ENCODE peak calls at places on chromosome 14, in four cellular contexts. Y is ovary, I is heart right ventricle, W is K562. N is an unnamed sample.
A peak's percentile ranks its signal among the peaks of the same experiment; 100 is the strongest.

GRCh38 chr14:77355811-77356210 is 21.1 kb downstream of the TMED8 start:
- DNase-seq in I (no peak), Y (no peak), W (no peak), N (no peak)

GRCh38 chr14:105139212-105139825 is 29.3 kb downstream of the JAG2 start:
- DNase-seq in I (no peak), W (no peak), Y (no peak), N (peak; percentile 40)

GRCh38 chr14:100890451-100890850 is 13.1 kb downstream of the RTL1 start:
- DNase-seq in W (no peak), I (no peak), Y (peak; percentile 14), N (peak; percentile 27)

GRCh38 chr14:54642950-54643695 is 76.2 kb downstream of the SAMD4A start:
- DNase-seq in Y (no peak), I (no peak), W (no peak), N (no peak)

GRCh38 chr14:26163761-26164160 is 434.1 kb downstream of the NOVA1 start:
- DNase-seq in Y (no peak), I (no peak), W (no peak), N (no peak)

GRCh38 chr14:83463500-83464098 is 1929.9 kb upstream of the SEL1L start:
- DNase-seq in W (peak; percentile 21), Y (peak; percentile 17), I (no peak), N (no peak)

GRCh38 chr14:79496701-79497100 is 714.6 kb downstream of the DIO2 start:
- DNase-seq in Y (no peak), I (no peak), W (no peak), N (no peak)

GRCh38 chr14:67859169-67859749 is 39.7 kb downstream of the RAD51B start:
- DNase-seq in W (no peak), I (no peak), Y (no peak), N (no peak)

GRCh38 chr14:35140718-35141581 is 18.6 kb downstream of the PRORP start:
- DNase-seq in I (no peak), Y (no peak), W (no peak), N (no peak)

GRCh38 chr14:54570651-54571415 is 3.9 kb downstream of the SAMD4A start:
- DNase-seq in W (no peak), I (no peak), Y (no peak), N (no peak)

GRCh38 chr14:67765192-67765834 is 51.1 kb downstream of the ZFYVE26 start:
- DNase-seq in Y (no peak), W (no peak), I (no peak), N (no peak)

GRCh38 chr14:90733139-90733808 is 83.0 kb downstream of the TTC7B start:
- DNase-seq in W (no peak), Y (no peak), I (no peak), N (peak; percentile 53)

GRCh38 chr14:24398943-24399801 is at the start of gene NYNRIN:
- DNase-seq in Y (peak; percentile 67), I (peak; percentile 80), W (peak; percentile 85), N (no peak)

GRCh38 chr14:94691658-94692029 is 78.3 kb downstream of the GSC start:
- DNase-seq in Y (no peak), W (no peak), I (no peak), N (no peak)

GRCh38 chr14:28321475-28322244 is 444.9 kb upstream of the FOXG1 start:
- DNase-seq in W (no peak), I (no peak), Y (no peak), N (no peak)

GRCh38 chr14:92538412-92539017 is 24.9 kb downstream of the RIN3 start:
- DNase-seq in W (no peak), I (no peak), Y (no peak), N (no peak)

GRCh38 chr14:24329736-24330135 is 5.1 kb downstream of the ADCY4 start:
- DNase-seq in Y (no peak), W (no peak), I (peak; percentile 50), N (peak; percentile 43)

GRCh38 chr14:20602583-20602982 is 11.4 kb upstream of the RNASE12 start:
- DNase-seq in Y (no peak), I (no peak), W (no peak), N (no peak)

GRCh38 chr14:77882098-77882497 is 82.2 kb downstream of the ADCK1 start:
- DNase-seq in Y (no peak), W (peak; percentile 18), I (peak; percentile 68), N (no peak)

GRCh38 chr14:105503296-105503640 is 12.2 kb downstream of the TEDC1 start:
- DNase-seq in W (no peak), Y (no peak), I (no peak), N (no peak)

GRCh38 chr14:56809262-56810215 is 740 bp downstream of the OTX2 start:
- DNase-seq in I (no peak), Y (no peak), W (no peak), N (no peak)

GRCh38 chr14:85178869-85179268 is 351.1 kb upstream of the FLRT2 start:
- DNase-seq in Y (no peak), W (no peak), I (no peak), N (no peak)

GRCh38 chr14:36105401-36105800 is 71.1 kb downstream of the PTCSC3 start:
- DNase-seq in W (no peak), I (no peak), Y (no peak), N (no peak)

GRCh38 chr14:53927171-53927570 is 29.5 kb downstream of the BMP4 start:
- DNase-seq in I (no peak), W (no peak), Y (no peak), N (no peak)

GRCh38 chr14:54975856-54976255 is 51.0 kb downstream of the WDHD1 start:
- DNase-seq in I (no peak), Y (no peak), W (no peak), N (no peak)

GRCh38 chr14:105019861-105020814 is 745 bp downstream of the CDCA4 start:
- DNase-seq in I (peak; percentile 34), W (no peak), Y (peak; percentile 39), N (no peak)

GRCh38 chr14:99945732-99946651 is 119.2 kb upstream of the EVL start:
- DNase-seq in I (no peak), W (no peak), Y (no peak), N (peak; percentile 51)

GRCh38 chr14:31543969-31544799 is 17.0 kb upstream of the NUBPL start:
- DNase-seq in Y (no peak), I (no peak), W (no peak), N (no peak)
- TF ChIP-seq CTCF in Y (no peak), I (no peak), W (peak; percentile 20), N (no peak)

GRCh38 chr14:52703225-52703624 is 3.8 kb upstream of the PSMC6 start:
- DNase-seq in W (no peak), I (no peak), Y (no peak), N (no peak)

GRCh38 chr14:52700701-52701172 is 5.4 kb upstream of the ERO1A start:
- DNase-seq in I (no peak), Y (no peak), W (no peak), N (no peak)

GRCh38 chr14:52703664-52704063 is 3.3 kb upstream of the PSMC6 start:
- DNase-seq in W (no peak), I (no peak), Y (no peak), N (no peak)

GRCh38 chr14:52706286-52706685 is 714 bp upstream of the PSMC6 start:
- DNase-seq in Y (no peak), I (no peak), W (peak; percentile 31), N (no peak)

DNA sequence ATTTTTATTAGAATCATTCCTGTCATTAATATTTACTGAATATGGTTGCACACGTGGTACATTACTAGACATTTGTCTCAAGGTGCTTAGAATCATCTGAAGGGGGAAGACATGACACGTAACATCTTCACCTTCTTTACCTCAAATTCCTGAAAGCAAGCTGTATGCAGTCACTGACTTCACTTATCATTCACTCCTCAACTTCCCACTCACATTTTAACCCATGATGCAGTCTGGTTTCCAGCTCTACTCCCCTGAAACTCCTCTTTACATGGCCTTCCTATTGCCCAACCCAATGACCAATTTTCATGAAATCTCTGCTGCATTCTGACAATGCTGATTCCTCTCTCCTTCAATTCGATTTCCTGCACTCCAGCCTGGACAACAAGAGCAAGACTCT is 5.8 kb upstream of the PSMC6 start:
- DNase-seq in W (no peak), Y (no peak), I (no peak), N (no peak)
- H3K4me3 ChIP-seq in W (no peak overlapping the region), Y (no peak overlapping the region), I (no peak overlapping the region), N (no peak overlapping the region)

DNA sequence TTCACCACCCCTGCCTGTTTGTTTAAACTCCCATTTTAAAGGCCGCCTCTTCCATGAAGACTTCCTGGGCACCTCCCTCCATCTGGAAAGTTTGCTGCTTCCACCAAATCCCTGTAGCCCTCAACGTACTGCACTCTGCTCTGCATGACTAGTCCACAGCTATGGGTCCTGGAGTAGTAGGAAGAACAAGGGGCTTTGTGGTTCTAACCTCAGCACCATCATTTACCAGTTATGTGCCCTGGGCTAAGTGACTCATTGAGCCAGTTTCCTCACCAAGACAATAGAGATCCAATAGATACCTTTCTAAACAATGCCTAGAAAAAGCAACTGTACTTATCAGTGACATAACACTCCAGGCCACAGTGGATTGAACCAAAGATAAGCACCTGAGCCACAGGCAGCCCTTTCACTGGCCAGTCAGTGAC is 8.5 kb upstream of the LTBP2 start:
- DNase-seq in Y (no peak), W (peak; percentile 57), I (no peak), N (no peak)
- H3K27ac ChIP-seq in Y (no peak overlapping the region), W (no peak overlapping the region), I (peak overlapping the region; percentile 84), N (no peak overlapping the region)

DNA sequence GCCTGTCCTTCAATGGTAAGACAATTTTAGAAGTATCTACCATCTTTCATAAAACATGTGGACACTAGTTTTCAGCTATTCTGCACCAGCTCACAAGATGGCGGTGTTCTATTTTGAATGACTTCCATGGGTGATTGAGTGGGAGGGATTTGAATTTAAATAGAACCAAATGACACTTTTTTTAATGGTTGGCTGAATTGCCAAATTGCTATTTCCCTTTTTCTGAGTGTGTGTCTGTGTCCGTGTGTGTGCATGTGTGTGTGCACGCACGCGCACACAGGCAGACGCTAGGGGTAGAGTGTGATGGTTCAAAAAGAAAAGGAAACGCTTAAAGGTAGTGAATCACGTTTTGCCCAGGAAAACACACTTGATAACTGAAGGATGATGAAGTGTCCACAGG is 362.6 kb downstream of the DAD1 start:
- DNase-seq in Y (no peak), I (no peak), W (no peak), N (no peak)
- TF ChIP-seq CTCF in Y (no peak), I (no peak), W (peak; percentile 22), N (no peak)

GRCh38 chr14:65334765-65335411 is 77.6 kb upstream of the FUT8 start:
- DNase-seq in W (no peak), Y (no peak), I (no peak), N (no peak)
- H3K4me3 ChIP-seq in W (no peak overlapping the region), Y (no peak overlapping the region), I (no peak overlapping the region), N (no peak overlapping the region)

DNA sequence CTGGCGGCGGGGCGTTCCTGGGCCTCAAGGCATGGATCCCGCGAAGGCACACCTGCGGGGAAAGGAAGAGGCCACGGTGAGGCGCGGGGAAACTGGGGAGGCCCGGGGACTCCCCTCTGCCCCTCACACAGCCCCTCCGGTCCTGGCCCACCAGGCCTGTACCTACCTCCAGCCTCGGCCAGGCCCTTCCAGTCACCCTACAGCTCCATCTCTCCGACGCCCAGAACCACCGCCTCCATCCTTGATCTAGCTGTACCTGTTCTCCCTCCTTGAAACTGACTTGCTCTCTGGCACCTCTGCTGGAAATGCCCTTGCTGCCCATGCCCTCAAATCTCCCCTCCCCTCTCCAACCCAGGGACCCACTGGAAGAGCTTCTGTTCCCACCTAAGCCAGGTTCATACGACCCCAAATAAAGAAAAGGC is 1.7 kb downstream of the ANKRD9 start:
- DNase-seq in I (no peak), W (no peak), Y (no peak), N (no peak)
- H3K27ac ChIP-seq in I (peak overlapping the region; percentile 96), W (no peak overlapping the region), Y (no peak overlapping the region), N (peak overlapping the region; percentile 93)

GRCh38 chr14:71300474-71301359 is 393.5 kb downstream of the PCNX1 start:
- DNase-seq in I (no peak), W (no peak), Y (no peak), N (no peak)
- TF ChIP-seq CTCF in I (no peak), W (no peak), Y (no peak), N (no peak)